ENCODE peak calls at places on chromosomes 6 and 20, in four cellular contexts. One of them, this sample, is unnamed.

GRCh38 chr20:19419420-19419819 is 207.0 kb downstream of the SLC24A3 start:
- DNase-seq in adrenal gland: no peak
- DNase-seq in ovary: no peak
- DNase-seq in Peyer's patch: no peak
- DNase-seq in this sample: no peak

GRCh38 chr6:169722362-169723199 is 1.7 kb downstream of the PHF10 start:
- DNase-seq in ovary: peak; percentile 63
- DNase-seq in Peyer's patch: peak; percentile 66
- DNase-seq in adrenal gland: peak; percentile 54
- DNase-seq in this sample: peak; percentile 65

GRCh38 chr6:166626177-166627038 is 643 bp downstream of the RPS6KA2 start:
- DNase-seq in adrenal gland: no peak
- DNase-seq in Peyer's patch: no peak
- DNase-seq in ovary: peak; percentile 67
- DNase-seq in this sample: no peak

GRCh38 chr20:63178889-63179751 is 36.8 kb downstream of the YTHDF1 start:
- DNase-seq in adrenal gland: peak; percentile 33
- DNase-seq in Peyer's patch: peak; percentile 71
- DNase-seq in ovary: no peak
- DNase-seq in this sample: peak; percentile 75

GRCh38 chr20:57749131-57749690 is 39.4 kb upstream of the PMEPA1 start:
- DNase-seq in Peyer's patch: no peak
- DNase-seq in ovary: no peak
- DNase-seq in adrenal gland: peak; percentile 29
- DNase-seq in this sample: no peak

GRCh38 chr6:167906899-167907298 is 80.2 kb downstream of the AFDN start:
- DNase-seq in ovary: no peak
- DNase-seq in Peyer's patch: peak; percentile 76
- DNase-seq in adrenal gland: peak; percentile 30
- DNase-seq in this sample: no peak

GRCh38 chr6:40845588-40845987 is 193.4 kb downstream of the UNC5CL start:
- DNase-seq in Peyer's patch: no peak
- DNase-seq in adrenal gland: peak; percentile 25
- DNase-seq in ovary: peak; percentile 38
- DNase-seq in this sample: peak; percentile 28

GRCh38 chr6:88120635-88121034 is 45.5 kb downstream of the CNR1 start:
- DNase-seq in adrenal gland: no peak
- DNase-seq in ovary: no peak
- DNase-seq in Peyer's patch: no peak
- DNase-seq in this sample: no peak

GRCh38 chr6:17505062-17505476 is 95.0 kb upstream of the FAM8A1 start:
- DNase-seq in Peyer's patch: no peak
- DNase-seq in ovary: no peak
- DNase-seq in adrenal gland: no peak
- DNase-seq in this sample: no peak

GRCh38 chr6:1849686-1850580 is 240.2 kb downstream of the FOXC1 start:
- DNase-seq in adrenal gland: no peak
- DNase-seq in ovary: no peak
- DNase-seq in Peyer's patch: no peak
- DNase-seq in this sample: no peak

GRCh38 chr20:44170796-44171410 is 16.1 kb downstream of the JPH2 start:
- DNase-seq in ovary: no peak
- DNase-seq in adrenal gland: no peak
- DNase-seq in Peyer's patch: no peak
- DNase-seq in this sample: no peak

GRCh38 chr6:131029661-131030297 is 33.3 kb downstream of the EPB41L2 start:
- DNase-seq in Peyer's patch: no peak
- DNase-seq in adrenal gland: peak; percentile 26
- DNase-seq in ovary: no peak
- DNase-seq in this sample: no peak

GRCh38 chr6:145903356-145904102 is 60.6 kb downstream of the SHPRH start:
- DNase-seq in Peyer's patch: no peak
- DNase-seq in ovary: no peak
- DNase-seq in adrenal gland: no peak
- DNase-seq in this sample: no peak

GRCh38 chr6:17962436-17963031 is 24.9 kb downstream of the KIF13A start:
- DNase-seq in Peyer's patch: peak; percentile 56
- DNase-seq in adrenal gland: no peak
- DNase-seq in ovary: peak; percentile 70
- DNase-seq in this sample: peak; percentile 84

GRCh38 chr6:105989178-105989577 is 97.0 kb upstream of the PRDM1 start:
- DNase-seq in adrenal gland: no peak
- DNase-seq in Peyer's patch: no peak
- DNase-seq in ovary: no peak
- DNase-seq in this sample: no peak

GRCh38 chr20:56859751-56860366 is 230.8 kb downstream of the TFAP2C start:
- DNase-seq in adrenal gland: no peak
- DNase-seq in ovary: no peak
- DNase-seq in Peyer's patch: peak; percentile 49
- DNase-seq in this sample: no peak

GRCh38 chr6:26415791-26416190 is 13.7 kb downstream of the BTN3A1 start:
- DNase-seq in Peyer's patch: no peak
- DNase-seq in adrenal gland: no peak
- DNase-seq in ovary: no peak
- DNase-seq in this sample: no peak

GRCh38 chr6:43670623-43670986 is 17.0 kb downstream of the MRPS18A start:
- DNase-seq in adrenal gland: no peak
- DNase-seq in ovary: no peak
- DNase-seq in Peyer's patch: no peak
- DNase-seq in this sample: no peak
- TF ChIP-seq POLR2A in adrenal gland: no peak
- TF ChIP-seq POLR2A in ovary: no peak
- TF ChIP-seq POLR2A in Peyer's patch: no peak
- TF ChIP-seq POLR2A in this sample: no peak

GRCh38 chr6:100880901-100881706 is at the start of gene ASCC3:
- DNase-seq in ovary: peak; percentile 94
- DNase-seq in adrenal gland: peak; percentile 94
- DNase-seq in Peyer's patch: peak; percentile 97
- DNase-seq in this sample: peak; percentile 65
- TF ChIP-seq POLR2A in ovary: peak; percentile 56
- TF ChIP-seq POLR2A in adrenal gland: peak; percentile 54
- TF ChIP-seq POLR2A in Peyer's patch: peak; percentile 90
- TF ChIP-seq POLR2A in this sample: peak; percentile 83

GRCh38 chr6:38702471-38703397 is at the start of gene GLO1:
- DNase-seq in adrenal gland: peak; percentile 97
- DNase-seq in Peyer's patch: peak; percentile 99
- DNase-seq in ovary: peak; percentile 97
- DNase-seq in this sample: peak; percentile 95
- TF ChIP-seq POLR2A in adrenal gland: peak; percentile 75
- TF ChIP-seq POLR2A in Peyer's patch: peak; percentile 95
- TF ChIP-seq POLR2A in ovary: peak; percentile 94
- TF ChIP-seq POLR2A in this sample: peak; percentile 85

DNA sequence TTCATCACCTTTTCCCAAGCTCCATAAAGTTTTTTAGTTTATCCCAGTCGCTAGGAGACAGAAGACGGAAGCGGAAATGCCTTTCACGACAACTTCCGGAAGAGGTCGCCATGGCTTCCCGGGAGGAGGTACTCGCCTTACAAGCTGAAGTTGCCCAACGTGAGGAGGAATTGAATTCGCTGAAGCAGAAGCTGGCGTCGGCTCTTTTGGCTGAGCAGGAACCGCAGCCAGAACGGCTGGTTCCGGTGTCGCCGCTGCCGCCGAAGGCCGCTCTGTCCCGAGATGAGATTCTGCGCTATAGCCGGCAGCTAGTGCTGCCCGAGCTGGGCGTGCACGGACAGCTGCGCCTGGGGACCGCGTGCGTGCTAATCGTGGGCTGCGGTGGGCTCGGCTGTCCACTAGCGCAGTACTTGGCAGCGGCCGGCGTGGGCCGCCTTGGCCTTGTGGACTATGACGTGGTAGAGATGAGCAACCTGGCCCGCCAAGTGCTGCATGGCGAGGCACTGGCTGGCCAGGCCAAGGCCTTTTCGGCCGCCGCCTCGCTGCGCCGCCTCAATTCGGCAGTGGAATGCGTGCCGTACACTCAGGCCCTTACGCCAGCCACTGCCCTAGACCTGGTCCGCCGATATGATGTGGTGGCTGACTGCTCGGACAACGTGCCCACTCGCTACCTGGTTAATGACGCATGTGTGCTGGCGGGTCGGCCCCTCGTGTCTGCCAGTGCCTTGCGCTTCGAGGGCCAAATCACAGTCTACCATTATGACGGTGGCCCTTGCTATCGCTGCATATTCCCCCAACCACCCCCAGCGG is at the start of gene MOCS3:
- DNase-seq in Peyer's patch: peak; percentile 91
- DNase-seq in ovary: peak; percentile 81
- DNase-seq in adrenal gland: peak; percentile 84
- DNase-seq in this sample: peak; percentile 67
- TF ChIP-seq POLR2A in Peyer's patch: no peak
- TF ChIP-seq POLR2A in ovary: no peak
- TF ChIP-seq POLR2A in adrenal gland: no peak
- TF ChIP-seq POLR2A in this sample: no peak

GRCh38 chr20:39222102-39222501 is 260.0 kb downstream of the DHX35 start:
- DNase-seq in Peyer's patch: no peak
- DNase-seq in adrenal gland: no peak
- DNase-seq in ovary: no peak
- DNase-seq in this sample: no peak
- TF ChIP-seq POLR2A in Peyer's patch: no peak
- TF ChIP-seq POLR2A in adrenal gland: no peak
- TF ChIP-seq POLR2A in ovary: no peak
- TF ChIP-seq POLR2A in this sample: no peak

GRCh38 chr20:45470939-45471338 is 1.4 kb downstream of the WFDC2 start:
- DNase-seq in ovary: no peak
- DNase-seq in adrenal gland: no peak
- DNase-seq in Peyer's patch: no peak
- DNase-seq in this sample: no peak

GRCh38 chr20:45467861-45468260 is 1.7 kb upstream of the WFDC2 start:
- DNase-seq in Peyer's patch: no peak
- DNase-seq in ovary: no peak
- DNase-seq in adrenal gland: no peak
- DNase-seq in this sample: no peak

GRCh38 chr20:45467172-45467571 is 2.4 kb upstream of the WFDC2 start:
- DNase-seq in ovary: no peak
- DNase-seq in adrenal gland: no peak
- DNase-seq in Peyer's patch: no peak
- DNase-seq in this sample: no peak

GRCh38 chr20:45470262-45470931 is 844 bp downstream of the WFDC2 start:
- DNase-seq in adrenal gland: no peak
- DNase-seq in ovary: peak; percentile 50
- DNase-seq in Peyer's patch: peak; percentile 62
- DNase-seq in this sample: no peak

GRCh38 chr20:45469336-45470261 is at the start of gene WFDC2:
- DNase-seq in ovary: no peak
- DNase-seq in Peyer's patch: no peak
- DNase-seq in adrenal gland: no peak
- DNase-seq in this sample: no peak
- TF ChIP-seq POLR2A in ovary: no peak
- TF ChIP-seq POLR2A in Peyer's patch: no peak
- TF ChIP-seq POLR2A in adrenal gland: no peak
- TF ChIP-seq POLR2A in this sample: no peak

GRCh38 chr6:134330555-134330954 is 12.6 kb upstream of the SGK1 start:
- DNase-seq in adrenal gland: no peak
- DNase-seq in ovary: no peak
- DNase-seq in Peyer's patch: no peak
- DNase-seq in this sample: no peak
- TF ChIP-seq POLR2A in adrenal gland: no peak
- TF ChIP-seq POLR2A in ovary: no peak
- TF ChIP-seq POLR2A in Peyer's patch: no peak
- TF ChIP-seq POLR2A in this sample: no peak